ENCODE peak calls at places on chromosomes 13 and 19, in five cellular contexts. D, V, L, Y and N are unnamed samples. For H3K4me1, the result is how much of the 10 kb centered on the place peaks cover.

GRCh38 chr13:37407156-37407555 is 191.4 kb downstream of the POSTN start:
- DNase-seq in V (no peak), L (no peak), Y (no peak), D (no peak), N (no peak)

GRCh38 chr19:33432408-33433170 is 59.1 kb downstream of the CEBPG start:
- DNase-seq in D (no peak), V (peak), L (no peak), Y (no peak), N (no peak)

GRCh38 chr13:70613295-70613694 is 505.0 kb upstream of the KLHL1 start:
- DNase-seq in D (no peak), L (no peak), Y (no peak), V (no peak), N (no peak)

GRCh38 chr19:14078406-14078805 is 5.8 kb downstream of the MISP3 start:
- DNase-seq in D (no peak), Y (no peak), V (no peak), L (no peak), N (no peak)

GRCh38 chr13:113045214-113046007 is 60.2 kb upstream of the F7 start:
- DNase-seq in D (no peak), V (no peak), Y (no peak), L (no peak), N (no peak)

GRCh38 chr19:28500319-28500718 is 712.6 kb downstream of the UQCRFS1 start:
- DNase-seq in D (no peak), Y (no peak), L (no peak), V (no peak), N (no peak)

GRCh38 chr13:26562538-26562890 is 5.0 kb downstream of the WASF3 start:
- DNase-seq in L (no peak), V (no peak), Y (no peak), D (no peak), N (no peak)

GRCh38 chr13:40120288-40120687 is 464.8 kb downstream of the COG6 start:
- DNase-seq in Y (no peak), L (no peak), V (no peak), D (no peak), N (no peak)

GRCh38 chr19:30873003-30873402 is 476.2 kb downstream of the TSHZ3 start:
- DNase-seq in D (no peak), V (no peak), Y (no peak), L (no peak), N (no peak)

GRCh38 chr13:92488249-92488845 is 738.3 kb upstream of the GPC6 start:
- DNase-seq in D (no peak), L (no peak), V (no peak), Y (no peak), N (no peak)

GRCh38 chr19:49861541-49862410 is 5.6 kb downstream of the PNKP start:
- DNase-seq in L (no peak), D (no peak), Y (no peak), V (peak), N (no peak)

GRCh38 chr13:76552807-76553206 is 333.4 kb downstream of the KCTD12 start:
- DNase-seq in L (no peak), Y (no peak), D (no peak), V (no peak), N (no peak)

GRCh38 chr19:3710265-3710812 is 2.2 kb downstream of the TJP3 start:
- DNase-seq in L (peak), V (peak), D (peak), Y (peak), N (peak)

GRCh38 chr13:28120317-28120716 is 18.0 kb upstream of the PAN3 start:
- DNase-seq in V (no peak), L (no peak), D (no peak), Y (no peak), N (no peak)

GRCh38 chr13:93309886-93310520 is 83.4 kb downstream of the GPC6 start:
- DNase-seq in L (no peak), Y (no peak), D (no peak), V (no peak), N (no peak)

GRCh38 chr19:49014123-49014869 is 2.6 kb downstream of the LHB start:
- DNase-seq in V (no peak), L (no peak), D (no peak), Y (no peak), N (no peak)

GRCh38 chr13:113849981-113850721 is 13.7 kb downstream of the GAS6 start:
- DNase-seq in L (no peak), Y (no peak), V (no peak), D (no peak), N (no peak)

GRCh38 chr19:33766623-33767022 is 30.0 kb upstream of the KCTD15 start:
- DNase-seq in D (no peak), Y (no peak), L (no peak), V (no peak), N (no peak)

DNA sequence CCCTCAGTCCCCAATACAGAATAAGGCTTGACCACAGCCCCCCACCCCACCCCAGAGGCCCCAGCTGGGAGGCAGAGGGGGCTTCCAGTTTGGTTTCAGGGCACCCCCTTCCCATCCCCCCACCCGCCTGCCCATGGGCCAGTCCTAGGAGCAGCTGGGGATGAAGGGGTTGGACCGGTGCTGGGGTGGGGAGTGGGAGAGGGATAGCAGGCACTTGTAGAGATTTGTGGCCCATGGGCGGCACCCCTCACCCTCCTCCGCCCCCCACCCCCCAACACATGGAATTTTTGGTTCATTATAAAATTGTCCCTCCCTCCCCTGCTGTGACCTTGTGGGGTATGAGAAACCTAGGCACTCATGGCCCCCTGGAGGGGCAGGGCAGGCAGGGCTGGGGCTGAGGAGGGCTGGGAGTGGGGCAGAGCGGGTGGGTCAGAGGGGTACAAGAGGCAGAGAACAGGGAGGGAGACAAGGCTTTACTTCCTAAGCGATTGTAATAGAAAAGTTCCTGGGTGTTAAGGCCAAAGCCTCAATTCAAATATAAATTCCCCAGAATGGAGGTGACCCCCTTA is 5.3 kb upstream of the GSK3A start:
- DNase-seq in Y (no peak), L (no peak), V (no peak), D (no peak), N (no peak)
- H3K4me1 ChIP-seq in Y (half or more), L (under half), V (under half), D (half or more), N (under half)

GRCh38 chr13:20528451-20528850 is 2.8 kb upstream of the CRYL1 start:
- DNase-seq in D (no peak), L (no peak), V (no peak), Y (no peak), N (no peak)

GRCh38 chr13:20525144-20525600 is 485 bp downstream of the CRYL1 start:
- DNase-seq in Y (peak), L (peak), V (peak), D (no peak), N (peak)

GRCh38 chr13:20526664-20527063 is 1.0 kb upstream of the CRYL1 start:
- DNase-seq in D (no peak), V (no peak), Y (no peak), L (no peak), N (no peak)

GRCh38 chr13:20521388-20521787 is 4.3 kb downstream of the CRYL1 start:
- DNase-seq in L (no peak), V (no peak), Y (no peak), D (no peak), N (no peak)

GRCh38 chr13:20525601-20526544 is at the start of gene CRYL1:
- DNase-seq in D (peak), L (peak), V (peak), Y (peak), N (peak)
- TF ChIP-seq POLR2A in D (peak), L (no peak), V (peak), Y (peak), N (peak)

DNA sequence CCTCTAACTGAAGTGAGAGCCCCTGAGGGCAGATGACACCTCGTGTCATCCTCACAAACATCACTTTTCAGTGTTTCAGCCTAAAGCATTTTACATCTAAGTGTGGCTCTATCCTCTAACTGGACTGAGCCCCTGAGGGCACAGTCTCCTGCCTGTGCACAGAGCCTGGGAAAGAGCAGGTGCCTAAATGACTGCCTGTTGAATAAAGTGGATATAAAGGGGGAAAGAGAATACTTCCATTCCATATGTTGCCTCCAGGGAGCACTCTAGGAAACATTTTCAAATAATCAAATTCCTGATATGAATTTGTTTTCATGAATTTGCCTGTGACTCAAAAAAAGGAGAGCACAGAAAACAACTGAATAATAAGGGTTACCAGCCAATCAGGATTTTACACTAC is 32.2 kb downstream of the CNMD start:
- DNase-seq in V (no peak), D (no peak), L (no peak), Y (no peak), N (no peak)
- TF ChIP-seq CTCF in V (no peak), D (no peak), L (no peak), Y (no peak), N (no peak)

DNA sequence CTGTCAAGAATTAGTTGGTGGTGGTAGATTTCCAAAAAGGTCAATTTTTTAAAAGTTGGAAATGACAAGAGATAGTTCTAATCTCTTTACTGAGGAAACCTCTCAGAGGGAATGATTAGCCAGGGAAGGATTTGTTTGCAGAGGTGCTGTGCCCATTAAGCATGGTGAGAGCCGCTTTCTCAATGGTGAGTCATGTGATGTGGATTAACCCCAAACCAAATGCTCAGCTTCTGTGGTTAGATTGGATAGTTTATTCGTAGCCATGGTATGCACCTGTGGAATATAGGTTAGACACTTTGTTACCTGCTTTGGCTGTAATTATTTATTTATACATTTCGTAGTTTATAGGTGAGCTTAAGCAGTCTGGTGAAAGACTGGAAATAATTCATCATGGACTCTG is 7.1 kb downstream of the HNRNPM start:
- DNase-seq in Y (no peak), D (peak), L (no peak), V (peak), N (no peak)
- H3K4me1 ChIP-seq in Y (under half), D (half or more), L (under half), V (under half), N (under half)

GRCh38 chr13:99301056-99301838 is 6.0 kb downstream of the GPR183 start:
- DNase-seq in L (no peak), D (no peak), V (no peak), Y (no peak), N (no peak)
- TF ChIP-seq POLR2A in L (no peak), D (no peak), V (no peak), Y (no peak), N (no peak)

GRCh38 chr13:111114362-111115050 is 604 bp upstream of the ARHGEF7 start:
- DNase-seq in V (peak), D (no peak), L (no peak), Y (peak), N (peak)
- TF ChIP-seq CTCF in V (no peak), D (no peak), L (no peak), Y (no peak), N (no peak)

DNA sequence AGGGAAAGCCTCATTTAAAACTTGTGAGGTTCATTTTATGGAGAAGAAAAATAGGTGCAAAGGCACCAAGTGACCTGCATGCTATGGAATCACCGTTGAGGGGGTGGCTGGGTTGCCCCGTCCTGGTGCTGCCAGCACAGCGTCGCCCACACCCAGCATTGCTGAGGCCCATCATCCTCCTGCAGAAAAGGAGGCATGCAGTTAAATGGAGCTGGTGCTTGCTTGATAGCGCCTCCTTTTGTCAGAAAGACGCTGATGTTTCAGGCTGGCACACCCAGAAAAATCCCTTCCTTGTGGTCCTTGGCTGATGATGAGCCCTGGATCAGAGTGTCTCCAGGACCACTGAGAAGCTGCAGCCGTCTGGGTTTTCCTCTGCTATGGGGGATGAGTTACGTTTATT is 36.9 kb downstream of the DHRS12 start:
- DNase-seq in Y (no peak), L (no peak), V (no peak), D (no peak), N (no peak)
- H3K4me1 ChIP-seq in Y (under half), L (under half), V (under half), D (under half), N (under half)

GRCh38 chr19:39409207-39409885 is 2.7 kb downstream of the ZFP36 start:
- DNase-seq in D (peak), Y (peak), V (peak), L (peak), N (peak)
- TF ChIP-seq POLR2A in D (peak), Y (peak), V (peak), L (peak), N (peak)